ENCODE peak calls at places on chromosomes 4 and X, in six cellular contexts. One of them, this sample, is unnamed.

GRCh38 chr4:101037938-101038413 is 309.4 kb downstream of the PPP3CA start:
- DNase-seq in esophagus muscularis mucosa: no peak
- DNase-seq in A673: peak
- DNase-seq in GM23248: peak
- DNase-seq in fibroblast of pulmonary artery: no peak
- DNase-seq in cardiac fibroblast: peak
- DNase-seq in this sample: no peak

GRCh38 chr4:37475087-37475486 is 211.1 kb downstream of the RELL1 start:
- DNase-seq in esophagus muscularis mucosa: no peak
- DNase-seq in A673: no peak
- DNase-seq in GM23248: no peak
- DNase-seq in fibroblast of pulmonary artery: no peak
- DNase-seq in cardiac fibroblast: no peak
- DNase-seq in this sample: no peak

GRCh38 chr4:76748649-76749048 is 149.3 kb downstream of the SOWAHB start:
- DNase-seq in esophagus muscularis mucosa: no peak
- DNase-seq in A673: peak
- DNase-seq in GM23248: peak
- DNase-seq in fibroblast of pulmonary artery: peak
- DNase-seq in cardiac fibroblast: peak
- DNase-seq in this sample: peak

GRCh38 chrX:109826954-109827708 is 94.1 kb upstream of the ACSL4 start:
- DNase-seq in esophagus muscularis mucosa: no peak
- DNase-seq in A673: no peak
- DNase-seq in GM23248: peak
- DNase-seq in fibroblast of pulmonary artery: peak
- DNase-seq in cardiac fibroblast: peak
- DNase-seq in this sample: peak

GRCh38 chr4:48787031-48787430 is 7.0 kb upstream of the FRYL start:
- DNase-seq in esophagus muscularis mucosa: no peak
- DNase-seq in A673: no peak
- DNase-seq in GM23248: no peak
- DNase-seq in fibroblast of pulmonary artery: peak
- DNase-seq in cardiac fibroblast: no peak
- DNase-seq in this sample: no peak

GRCh38 chr4:186624951-186625350 is 69.6 kb upstream of the MTNR1A start:
- DNase-seq in esophagus muscularis mucosa: no peak
- DNase-seq in A673: peak
- DNase-seq in GM23248: peak
- DNase-seq in fibroblast of pulmonary artery: peak
- DNase-seq in cardiac fibroblast: peak
- DNase-seq in this sample: peak

GRCh38 chrX:129663171-129663570 is 8.4 kb upstream of the APLN start:
- DNase-seq in esophagus muscularis mucosa: no peak
- DNase-seq in A673: peak
- DNase-seq in GM23248: no peak
- DNase-seq in fibroblast of pulmonary artery: peak
- DNase-seq in cardiac fibroblast: peak
- DNase-seq in this sample: peak

GRCh38 chrX:2521092-2521926 is 20.5 kb upstream of the DHRSX start:
- DNase-seq in esophagus muscularis mucosa: no peak
- DNase-seq in A673: no peak
- DNase-seq in GM23248: no peak
- DNase-seq in fibroblast of pulmonary artery: no peak
- DNase-seq in cardiac fibroblast: no peak
- DNase-seq in this sample: no peak

GRCh38 chrX:118475903-118476302 is 19.7 kb upstream of the DOCK11 start:
- DNase-seq in esophagus muscularis mucosa: no peak
- DNase-seq in A673: no peak
- DNase-seq in GM23248: no peak
- DNase-seq in fibroblast of pulmonary artery: no peak
- DNase-seq in cardiac fibroblast: no peak
- DNase-seq in this sample: no peak

GRCh38 chrX:143853488-143853887 is 30.4 kb upstream of the UBE2NL start:
- DNase-seq in esophagus muscularis mucosa: no peak
- DNase-seq in A673: peak
- DNase-seq in GM23248: no peak
- DNase-seq in fibroblast of pulmonary artery: peak
- DNase-seq in cardiac fibroblast: peak
- DNase-seq in this sample: peak

GRCh38 chr4:175705407-175705806 is 106.7 kb downstream of the GPM6A start:
- DNase-seq in esophagus muscularis mucosa: no peak
- DNase-seq in A673: peak
- DNase-seq in GM23248: peak
- DNase-seq in fibroblast of pulmonary artery: peak
- DNase-seq in cardiac fibroblast: peak
- DNase-seq in this sample: peak

GRCh38 chr4:75715105-75715799 is 9.1 kb upstream of the USO1 start:
- DNase-seq in esophagus muscularis mucosa: no peak
- DNase-seq in A673: no peak
- DNase-seq in GM23248: peak
- DNase-seq in fibroblast of pulmonary artery: peak
- DNase-seq in cardiac fibroblast: peak
- DNase-seq in this sample: peak

GRCh38 chrX:45506149-45506768 is 305.6 kb upstream of the DIPK2B start:
- DNase-seq in esophagus muscularis mucosa: no peak
- DNase-seq in A673: no peak
- DNase-seq in GM23248: no peak
- DNase-seq in fibroblast of pulmonary artery: no peak
- DNase-seq in cardiac fibroblast: no peak
- DNase-seq in this sample: no peak

GRCh38 chr4:1554876-1555265 is 129.2 kb downstream of the FAM53A start:
- DNase-seq in esophagus muscularis mucosa: no peak
- DNase-seq in A673: no peak
- DNase-seq in GM23248: no peak
- DNase-seq in fibroblast of pulmonary artery: no peak
- DNase-seq in cardiac fibroblast: no peak
- DNase-seq in this sample: no peak

GRCh38 chr4:25020240-25020639 is 10.5 kb downstream of the LGI2 start:
- DNase-seq in esophagus muscularis mucosa: no peak
- DNase-seq in A673: no peak
- DNase-seq in GM23248: peak
- DNase-seq in fibroblast of pulmonary artery: peak
- DNase-seq in cardiac fibroblast: peak
- DNase-seq in this sample: peak

GRCh38 chrX:119007189-119007770 is 32.9 kb downstream of the LONRF3 start:
- DNase-seq in esophagus muscularis mucosa: no peak
- DNase-seq in A673: no peak
- DNase-seq in GM23248: no peak
- DNase-seq in fibroblast of pulmonary artery: no peak
- DNase-seq in cardiac fibroblast: no peak
- DNase-seq in this sample: no peak

GRCh38 chr4:123616970-123617392 is 220.4 kb downstream of the SPRY1 start:
- DNase-seq in esophagus muscularis mucosa: no peak
- DNase-seq in A673: peak
- DNase-seq in GM23248: peak
- DNase-seq in fibroblast of pulmonary artery: peak
- DNase-seq in cardiac fibroblast: peak
- DNase-seq in this sample: peak

GRCh38 chr4:116668190-116668589 is 417.2 kb downstream of the TRAM1L1 start:
- DNase-seq in esophagus muscularis mucosa: no peak
- DNase-seq in A673: no peak
- DNase-seq in GM23248: no peak
- DNase-seq in fibroblast of pulmonary artery: no peak
- DNase-seq in cardiac fibroblast: no peak
- DNase-seq in this sample: no peak

GRCh38 chr4:37549003-37549402 is 137.2 kb downstream of the RELL1 start:
- DNase-seq in esophagus muscularis mucosa: no peak
- DNase-seq in A673: peak
- DNase-seq in GM23248: peak
- DNase-seq in fibroblast of pulmonary artery: peak
- DNase-seq in cardiac fibroblast: peak
- DNase-seq in this sample: peak

GRCh38 chr4:106541253-106541652 is 172.7 kb upstream of the GIMD1 start:
- DNase-seq in esophagus muscularis mucosa: no peak
- DNase-seq in A673: no peak
- DNase-seq in GM23248: peak
- DNase-seq in fibroblast of pulmonary artery: peak
- DNase-seq in cardiac fibroblast: no peak
- DNase-seq in this sample: peak

GRCh38 chrX:135383249-135383648 is 38.5 kb upstream of the SMIM10L2A start:
- DNase-seq in esophagus muscularis mucosa: no peak
- DNase-seq in A673: no peak
- DNase-seq in GM23248: no peak
- DNase-seq in fibroblast of pulmonary artery: no peak
- DNase-seq in cardiac fibroblast: no peak
- DNase-seq in this sample: no peak

GRCh38 chr4:2251795-2252529 is 9.9 kb downstream of the MXD4 start:
- DNase-seq in esophagus muscularis mucosa: peak
- DNase-seq in A673: no peak
- DNase-seq in GM23248: no peak
- DNase-seq in fibroblast of pulmonary artery: no peak
- DNase-seq in cardiac fibroblast: no peak
- DNase-seq in this sample: no peak

DNA sequence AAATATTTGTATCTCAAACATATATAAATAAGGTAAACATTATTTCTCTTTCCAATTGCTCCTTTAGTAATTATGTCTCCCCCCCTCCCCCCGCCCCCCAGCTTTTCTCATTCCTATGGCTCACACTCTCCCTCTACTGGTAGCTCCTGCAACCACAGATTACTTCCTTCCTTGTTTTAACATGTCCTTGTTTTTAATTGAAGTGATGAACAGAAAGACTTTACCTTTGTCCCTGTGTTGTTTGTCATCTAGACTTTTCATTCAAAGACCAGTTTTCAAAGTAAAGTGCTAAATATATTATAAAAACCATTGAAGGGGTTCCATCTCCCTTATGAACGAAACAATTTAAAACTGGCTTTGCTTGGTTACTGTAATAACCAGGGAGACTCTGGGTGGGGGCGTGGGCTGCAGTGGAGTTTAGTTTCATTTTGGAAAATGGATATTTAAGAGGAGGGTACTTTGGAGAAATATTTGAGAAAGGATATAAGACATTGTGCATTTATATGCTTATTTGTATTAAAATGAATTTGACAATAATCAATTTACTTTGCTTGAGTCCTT is 352.9 kb downstream of the RAPGEF2 start:
- DNase-seq in esophagus muscularis mucosa: no peak
- DNase-seq in A673: peak
- DNase-seq in GM23248: peak
- DNase-seq in fibroblast of pulmonary artery: peak
- DNase-seq in cardiac fibroblast: peak
- DNase-seq in this sample: peak
- H3K4me3 ChIP-seq in esophagus muscularis mucosa: no peak
- H3K4me3 ChIP-seq in A673: no peak
- H3K4me3 ChIP-seq in GM23248: peak
- H3K4me3 ChIP-seq in fibroblast of pulmonary artery: peak
- H3K4me3 ChIP-seq in cardiac fibroblast: no peak
- H3K4me3 ChIP-seq in this sample: peak

GRCh38 chrX:40005290-40006011 is 92.3 kb downstream of the BCOR start:
- DNase-seq in esophagus muscularis mucosa: no peak
- DNase-seq in A673: no peak
- DNase-seq in GM23248: no peak
- DNase-seq in fibroblast of pulmonary artery: peak
- DNase-seq in cardiac fibroblast: peak
- DNase-seq in this sample: no peak
- H3K4me3 ChIP-seq in esophagus muscularis mucosa: peak
- H3K4me3 ChIP-seq in A673: no peak
- H3K4me3 ChIP-seq in GM23248: no peak
- H3K4me3 ChIP-seq in fibroblast of pulmonary artery: no peak
- H3K4me3 ChIP-seq in cardiac fibroblast: no peak
- H3K4me3 ChIP-seq in this sample: no peak

GRCh38 chrX:14491689-14492088 is 37.6 kb upstream of the GLRA2 start:
- DNase-seq in esophagus muscularis mucosa: no peak
- DNase-seq in A673: no peak
- DNase-seq in GM23248: no peak
- DNase-seq in fibroblast of pulmonary artery: no peak
- DNase-seq in cardiac fibroblast: no peak
- DNase-seq in this sample: no peak

GRCh38 chrX:14496674-14497073 is 32.7 kb upstream of the GLRA2 start:
- DNase-seq in esophagus muscularis mucosa: no peak
- DNase-seq in A673: no peak
- DNase-seq in GM23248: no peak
- DNase-seq in fibroblast of pulmonary artery: no peak
- DNase-seq in cardiac fibroblast: no peak
- DNase-seq in this sample: no peak

GRCh38 chrX:14501312-14501711 is 28.0 kb upstream of the GLRA2 start:
- DNase-seq in esophagus muscularis mucosa: no peak
- DNase-seq in A673: no peak
- DNase-seq in GM23248: no peak
- DNase-seq in fibroblast of pulmonary artery: no peak
- DNase-seq in cardiac fibroblast: no peak
- DNase-seq in this sample: no peak

DNA sequence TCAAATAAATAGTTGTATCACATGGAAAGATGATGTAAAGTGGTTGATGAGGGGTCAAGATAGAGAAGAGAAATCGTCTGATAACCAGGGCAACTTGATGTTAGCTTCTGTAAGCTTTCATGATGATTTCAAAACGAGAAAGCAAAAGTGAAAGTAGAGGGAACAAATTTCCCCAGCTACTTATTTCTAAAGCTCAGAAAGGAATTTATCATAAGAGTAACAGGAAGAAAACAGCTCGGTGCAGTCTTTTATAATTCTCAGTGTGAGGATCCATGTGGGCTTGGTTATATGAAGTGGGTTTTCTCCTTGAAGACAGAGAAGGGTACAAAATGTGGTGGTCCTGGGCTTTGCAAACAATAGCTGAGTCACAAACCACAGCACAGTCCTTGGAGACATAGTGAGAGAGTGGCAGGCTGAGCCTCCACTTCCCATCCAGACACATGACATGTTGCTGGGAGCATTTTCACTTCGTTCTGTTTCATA is 32.1 kb upstream of the GLRA2 start:
- DNase-seq in esophagus muscularis mucosa: no peak
- DNase-seq in A673: no peak
- DNase-seq in GM23248: peak
- DNase-seq in fibroblast of pulmonary artery: peak
- DNase-seq in cardiac fibroblast: no peak
- DNase-seq in this sample: peak
- H3K4me3 ChIP-seq in esophagus muscularis mucosa: peak
- H3K4me3 ChIP-seq in A673: peak
- H3K4me3 ChIP-seq in GM23248: peak
- H3K4me3 ChIP-seq in fibroblast of pulmonary artery: peak
- H3K4me3 ChIP-seq in cardiac fibroblast: peak
- H3K4me3 ChIP-seq in this sample: no peak

DNA sequence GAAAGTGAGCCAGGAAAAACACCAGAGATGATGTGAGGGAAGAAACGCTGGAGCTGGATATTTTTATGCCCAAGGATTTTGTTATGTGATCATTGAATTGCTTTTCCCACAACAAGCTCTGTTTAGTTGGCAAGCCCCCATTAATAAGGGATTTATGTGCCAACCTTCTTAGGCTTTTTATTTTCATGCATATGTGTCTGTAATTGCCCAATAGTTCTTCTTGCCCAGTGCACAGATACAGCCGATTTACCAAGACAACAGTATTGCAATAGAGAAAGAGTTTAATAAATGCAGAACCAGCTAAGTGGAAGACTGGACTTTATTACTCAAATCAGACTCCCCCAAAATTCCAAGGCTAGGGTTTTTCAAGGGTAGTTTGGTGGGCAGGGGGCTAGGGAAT is 57.7 kb downstream of the TRIM2 start:
- DNase-seq in esophagus muscularis mucosa: no peak
- DNase-seq in A673: no peak
- DNase-seq in GM23248: no peak
- DNase-seq in fibroblast of pulmonary artery: no peak
- DNase-seq in cardiac fibroblast: no peak
- DNase-seq in this sample: no peak
- H3K4me3 ChIP-seq in esophagus muscularis mucosa: no peak
- H3K4me3 ChIP-seq in A673: no peak
- H3K4me3 ChIP-seq in GM23248: no peak
- H3K4me3 ChIP-seq in fibroblast of pulmonary artery: no peak
- H3K4me3 ChIP-seq in cardiac fibroblast: no peak
- H3K4me3 ChIP-seq in this sample: no peak

This sample was measured in choroid plexus epithelial cell.